ENCODE peak calls at places on chromosomes 4 and X, in nine cellular contexts. P, E, U, W, A, K, J, V and S are unnamed samples.

GRCh38 chr4:3388461-3389185 is 53.1 kb upstream of the HGFAC start:
- DNase-seq in P (no peak), E (peak; percentile 67), U (peak; percentile 66), W (no peak), A (no peak), K (peak; percentile 54), J (peak; percentile 62), V (peak; percentile 16), S (peak; percentile 85)

GRCh38 chr4:147525494-147526271 is 44.8 kb downstream of the EDNRA start:
- DNase-seq in P (no peak), E (no peak), U (no peak), W (no peak), A (no peak), K (no peak), J (no peak), V (no peak), S (no peak)

GRCh38 chr4:110306363-110306762 is 107.9 kb upstream of the ELOVL6 start:
- DNase-seq in P (no peak), E (no peak), U (no peak), W (no peak), A (no peak), K (no peak), J (peak; percentile 9), V (no peak), S (no peak)

GRCh38 chr4:135385830-135386581 is 1184.4 kb upstream of the PABPC4L start:
- DNase-seq in P (no peak), E (no peak), U (no peak), W (no peak), A (no peak), K (no peak), J (no peak), V (no peak), S (no peak)

GRCh38 chr4:8260656-8261111 is 8.9 kb upstream of the HTRA3 start:
- DNase-seq in P (peak; percentile 33), E (no peak), U (no peak), W (no peak), A (no peak), K (no peak), J (peak; percentile 67), V (no peak), S (no peak)

GRCh38 chr4:82421796-82422560 is 8.3 kb downstream of the HNRNPDL start:
- DNase-seq in P (no peak), E (no peak), U (no peak), W (no peak), A (no peak), K (peak; percentile 43), J (no peak), V (no peak), S (peak; percentile 37)

GRCh38 chr4:5203925-5204324 is 152.6 kb downstream of the STK32B start:
- DNase-seq in P (no peak), E (peak; percentile 31), U (no peak), W (no peak), A (no peak), K (no peak), J (no peak), V (no peak), S (no peak)

GRCh38 chr4:1278336-1278670 is 11.4 kb upstream of the MAEA start:
- DNase-seq in P (no peak), E (no peak), U (no peak), W (no peak), A (no peak), K (no peak), J (no peak), V (no peak), S (no peak)

GRCh38 chrX:150688911-150689451 is 4.2 kb upstream of the MTMR1 start:
- DNase-seq in P (no peak), E (peak; percentile 64), U (no peak), W (peak; percentile 43), A (no peak), K (no peak), J (peak; percentile 58), V (no peak), S (no peak)

GRCh38 chr4:148170408-148171385 is 271.5 kb downstream of the NR3C2 start:
- DNase-seq in P (no peak), E (no peak), U (no peak), W (no peak), A (no peak), K (no peak), J (no peak), V (no peak), S (no peak)

GRCh38 chr4:69089388-69089787 is 6.9 kb upstream of the UGT2B7 start:
- DNase-seq in P (no peak), E (no peak), U (no peak), W (no peak), A (no peak), K (no peak), J (no peak), V (no peak), S (no peak)

GRCh38 chr4:148574502-148574901 is 132.3 kb upstream of the NR3C2 start:
- DNase-seq in P (no peak), E (no peak), U (no peak), W (no peak), A (no peak), K (no peak), J (no peak), V (no peak), S (no peak)

DNA sequence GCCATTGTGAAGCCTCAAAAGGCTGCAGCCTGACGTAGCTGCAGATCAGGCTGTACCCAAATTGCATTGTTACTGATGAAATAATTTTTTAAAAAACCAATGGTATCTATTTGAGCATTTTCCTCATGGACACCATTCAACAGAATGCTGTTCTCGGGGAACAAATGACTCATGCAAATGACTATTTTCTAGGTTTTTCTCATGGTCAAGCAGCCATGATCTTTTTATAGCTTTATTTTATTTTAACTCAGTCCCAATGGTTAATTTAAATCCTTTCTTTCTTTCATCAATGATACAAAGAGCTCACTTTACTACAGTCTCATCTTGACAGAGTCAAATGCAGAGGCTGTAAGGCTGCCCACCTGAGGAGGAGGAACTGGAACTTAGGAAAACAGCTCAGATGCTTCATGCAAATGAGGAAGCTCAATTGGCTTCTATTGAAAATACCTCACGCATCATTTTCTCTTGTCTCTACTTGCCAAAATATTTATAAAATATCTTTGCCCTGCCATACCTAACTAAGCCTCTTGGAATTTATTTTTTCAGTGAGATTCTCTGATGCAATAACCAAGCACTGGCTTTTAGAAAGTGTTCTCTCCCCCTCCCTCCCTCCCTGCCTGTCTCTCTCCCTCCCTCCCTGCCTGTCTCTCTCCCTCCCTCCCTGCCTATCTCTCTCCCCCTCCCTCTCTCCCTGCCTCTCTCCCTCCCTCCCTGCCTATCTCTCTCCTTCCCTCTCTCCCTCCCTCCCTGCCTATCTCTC is 81.0 kb downstream of the SORBS2 start:
- DNase-seq in P (no peak), E (no peak), U (no peak), W (no peak), A (no peak), K (peak; percentile 50), J (peak; percentile 68), V (no peak), S (peak; percentile 61)
- TF ChIP-seq CTCF in P (no peak), E (no peak), U (no peak), W (no peak), A (no peak), K (no peak), J (no peak), V (no peak), S (no peak)

GRCh38 chr4:66564901-66565648 is 894.8 kb upstream of the EPHA5 start:
- DNase-seq in P (no peak), E (peak; percentile 96), U (no peak), W (no peak), A (no peak), K (no peak), J (peak; percentile 87), V (no peak), S (no peak)
- TF ChIP-seq CTCF in P (no peak), E (no peak), U (no peak), W (no peak), A (no peak), K (no peak), J (no peak), V (no peak), S (no peak)

DNA sequence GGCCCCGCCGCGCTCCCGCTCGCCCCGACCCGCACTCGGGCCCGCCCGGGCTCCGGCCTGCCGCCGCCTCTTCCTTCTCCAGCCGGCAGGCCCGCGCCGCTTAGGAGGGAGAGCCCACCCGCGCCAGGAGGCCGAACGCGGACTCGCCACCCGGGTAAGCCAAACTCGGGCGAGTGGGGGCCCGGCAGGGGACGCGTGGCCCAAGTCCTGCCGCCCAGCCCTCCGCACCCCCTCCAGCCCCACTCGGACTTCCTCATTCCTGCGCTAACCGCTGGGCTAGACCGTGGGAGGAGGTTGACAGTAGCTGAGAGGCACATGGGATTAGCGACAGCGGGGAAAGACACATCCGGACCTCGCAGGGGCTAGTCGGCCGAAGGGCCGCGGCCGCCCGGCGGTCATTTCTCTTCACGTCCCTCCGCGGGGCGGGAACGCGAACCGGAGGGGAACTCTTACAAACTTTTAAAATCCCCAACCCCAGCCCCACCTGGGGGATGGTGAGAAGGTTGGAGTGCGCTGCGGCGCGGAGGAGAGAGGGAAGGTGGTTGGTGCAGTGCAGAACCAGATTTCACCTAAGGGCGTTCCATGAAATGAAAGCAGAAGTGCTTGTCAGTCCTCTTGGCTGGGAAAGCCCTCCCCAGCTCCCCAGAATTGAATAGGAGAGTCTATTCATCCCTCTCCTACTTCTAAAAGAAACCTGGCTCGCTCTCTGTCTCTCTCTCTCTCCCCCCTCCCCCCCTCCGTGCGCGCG is 650 bp downstream of the NFKB1 start:
- DNase-seq in P (peak; percentile 85), E (peak; percentile 28), U (peak; percentile 74), W (peak; percentile 55), A (peak; percentile 75), K (peak; percentile 85), J (peak; percentile 78), V (peak; percentile 74), S (peak; percentile 88)
- TF ChIP-seq CTCF in P (no peak), E (no peak), U (no peak), W (no peak), A (no peak), K (no peak), J (no peak), V (no peak), S (no peak)

GRCh38 chr4:154551872-154552686 is 1.9 kb upstream of the PLRG1 start:
- DNase-seq in P (peak; percentile 82), E (peak; percentile 58), U (peak; percentile 80), W (peak; percentile 69), A (peak; percentile 82), K (peak; percentile 22), J (peak; percentile 89), V (peak; percentile 43), S (peak; percentile 86)

GRCh38 chr4:154545689-154546088 is 4.5 kb downstream of the PLRG1 start:
- DNase-seq in P (no peak), E (no peak), U (no peak), W (no peak), A (no peak), K (no peak), J (no peak), V (no peak), S (no peak)

DNA sequence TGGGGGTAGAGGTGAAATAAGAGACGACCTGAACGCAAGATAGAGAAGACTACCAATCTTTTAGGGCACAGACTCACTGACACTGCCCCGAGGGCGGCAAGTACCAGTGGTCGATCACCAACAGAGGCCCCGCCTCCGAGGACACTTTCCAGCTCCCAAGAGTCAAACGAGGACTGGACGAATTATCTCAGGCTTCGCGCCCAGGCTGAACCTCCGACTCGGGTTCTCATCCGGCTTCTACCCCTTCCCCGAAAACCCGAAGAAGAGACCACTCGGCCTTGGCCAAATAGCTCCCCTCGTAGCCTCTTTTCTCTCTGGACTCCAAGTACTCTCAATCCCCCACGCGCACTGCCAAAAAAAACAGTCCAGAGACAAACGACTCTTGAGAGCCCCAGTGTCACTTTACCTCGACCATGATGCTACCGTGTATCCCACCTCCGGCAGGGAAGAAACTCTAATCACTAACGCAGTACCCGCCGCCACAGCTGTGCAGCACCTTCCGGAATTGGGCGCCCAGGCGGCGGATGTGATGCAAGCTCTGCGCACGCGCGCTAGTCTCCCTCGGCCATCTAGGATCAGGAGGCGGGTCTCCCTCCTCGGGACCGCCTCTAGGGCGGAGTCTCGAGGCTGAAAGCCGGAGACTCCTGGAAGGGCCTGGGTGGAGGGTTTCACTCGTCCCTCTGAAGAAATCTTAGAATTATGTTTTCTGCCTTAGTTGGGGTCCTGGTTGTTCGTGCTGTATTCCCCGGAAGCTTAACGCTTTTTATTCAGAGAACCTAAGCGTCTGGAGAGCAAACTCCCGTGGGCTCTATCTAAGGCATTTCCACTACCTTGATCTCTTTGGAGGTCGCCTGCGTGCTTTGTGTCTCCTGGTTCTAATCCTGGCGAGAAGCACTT is at the start of gene PLRG1:
- DNase-seq in P (peak; percentile 93), E (peak; percentile 57), U (peak; percentile 97), W (peak; percentile 95), A (peak; percentile 99), K (peak; percentile 92), J (peak; percentile 96), V (peak; percentile 98), S (peak; percentile 96)
- TF ChIP-seq CTCF in P (peak; percentile 41), E (no peak), U (no peak), W (no peak), A (peak; percentile 60), K (no peak), J (peak; percentile 26), V (no peak), S (no peak)